ENCODE peak calls at places on chromosomes 4 and X, in ten cellular contexts. O is frontal cortex; B is NCI-H2029; C is retinal pigment epithelial cell; W is psoas muscle; Y is brain microvascular endothelial cell; R is astrocyte; F is activated T-helper 1 cell treated with anti-CD3 and anti-CD28 coated beads, Interleukin-2, amount 50 U/mL, for 16 hours; L is LoVo; V is activated CD4-positive, alpha-beta T cell treated with anti-CD3 and anti-CD28 coated beads, Interleukin-2, amount 50 U/mL, for 48 hours. M is an unnamed sample.

GRCh38 chrX:10797493-10797892 is 177.1 kb upstream of the MID1 start:
- DNase-seq in C (no peak), F (no peak), R (peak), Y (peak), V (no peak), W (no peak), B (no peak), L (no peak), O (no peak), M (no peak)

GRCh38 chrX:69189972-69190371 is 24.7 kb upstream of the PJA1 start:
- DNase-seq in O (peak), R (no peak), W (no peak), C (no peak), L (no peak), F (no peak), B (no peak), V (no peak), Y (no peak), M (peak)

GRCh38 chr4:29277381-29277780 is 1442.8 kb upstream of the PCDH7 start:
- DNase-seq in O (no peak), R (peak), B (no peak), F (no peak), W (no peak), V (no peak), Y (peak), L (no peak), C (peak), M (no peak)

GRCh38 chr4:82201805-82202636 is 171.8 kb downstream of the HNRNPD start:
- DNase-seq in B (peak), O (no peak), F (no peak), L (peak), Y (peak), C (peak), W (no peak), V (peak), R (peak), M (no peak)

GRCh38 chr4:152486414-152487389 is 49.2 kb downstream of the FBXW7 start:
- DNase-seq in R (no peak), C (no peak), Y (no peak), F (no peak), L (no peak), W (no peak), V (no peak), O (no peak), B (no peak), M (no peak)

GRCh38 chr4:69025191-69025998 is 70.9 kb upstream of the UGT2B7 start:
- DNase-seq in R (no peak), C (no peak), W (no peak), Y (no peak), L (no peak), V (no peak), O (no peak), F (no peak), B (no peak), M (no peak)

GRCh38 chr4:80307774-80308465 is 27.6 kb upstream of the CFAP299 start:
- DNase-seq in B (no peak), F (no peak), V (no peak), Y (peak), O (no peak), C (peak), R (peak), L (no peak), W (no peak), M (no peak)

GRCh38 chrX:147978931-147979330 is 2.2 kb upstream of the FMR1NB start:
- DNase-seq in C (no peak), R (no peak), O (no peak), V (no peak), L (no peak), F (no peak), Y (no peak), B (no peak), W (no peak), M (no peak)

GRCh38 chr4:1683903-1684755 is at the start of gene FAM53A:
- DNase-seq in W (peak), Y (peak), C (no peak), L (peak), F (peak), B (peak), O (peak), V (peak), R (peak), M (peak)

GRCh38 chr4:38805530-38806145 is 1.0 kb upstream of the TLR1 start:
- DNase-seq in W (no peak), F (no peak), O (peak), V (peak), C (no peak), B (peak), Y (no peak), L (no peak), R (no peak), M (no peak)

GRCh38 chr4:173174184-173175156 is 5.9 kb downstream of the GALNT7 start:
- DNase-seq in L (no peak), Y (no peak), B (no peak), F (no peak), R (no peak), C (no peak), O (no peak), W (no peak), V (no peak), M (no peak)

GRCh38 chr4:45350438-45350837 is 624.1 kb upstream of the GNPDA2 start:
- DNase-seq in Y (no peak), C (no peak), F (no peak), V (no peak), L (peak), W (no peak), B (no peak), O (no peak), R (peak), M (no peak)

GRCh38 chr4:182427530-182427929 is 184.3 kb downstream of the TENM3 start:
- DNase-seq in F (no peak), Y (peak), O (no peak), L (no peak), W (no peak), B (no peak), R (peak), C (peak), V (no peak), M (no peak)

GRCh38 chrX:30060718-30061117 is 154.6 kb upstream of the MAGEB2 start:
- DNase-seq in V (no peak), O (no peak), F (no peak), L (no peak), Y (peak), B (no peak), C (no peak), R (no peak), W (no peak), M (no peak)

GRCh38 chr4:100977746-100978397 is 369.5 kb downstream of the PPP3CA start:
- DNase-seq in B (no peak), Y (no peak), L (no peak), R (peak), V (no peak), W (no peak), O (no peak), C (no peak), F (no peak), M (no peak)

GRCh38 chr4:89509708-89510269 is 202.2 kb upstream of the GPRIN3 start:
- DNase-seq in O (no peak), W (no peak), B (no peak), Y (peak), R (peak), C (no peak), L (no peak), F (no peak), V (no peak), M (no peak)

GRCh38 chrX:19852014-19853005 is 35.1 kb downstream of the SH3KBP1 start:
- DNase-seq in V (no peak), Y (peak), C (no peak), O (no peak), L (no peak), F (no peak), W (no peak), R (peak), B (no peak), M (no peak)

M was measured in sciatic nerve.